ENCODE peak calls at places on chromosomes 13 and 19, in six cellular contexts. K is sigmoid colon, A is dorsolateral prefrontal cortex, Q is AG09309, F is cardiac fibroblast, U is transverse colon. C is an unnamed sample.

GRCh38 chr19:19155495-19156219 is 14.4 kb downstream of the MEF2B start:
- DNase-seq in F (no peak), A (no peak), U (peak), Q (no peak), K (no peak), C (no peak)

GRCh38 chr19:40607311-40607871 is 6.2 kb downstream of the LTBP4 start:
- DNase-seq in A (no peak), U (peak), F (no peak), K (no peak), Q (no peak), C (no peak)

GRCh38 chr19:31890230-31890629 is 455.2 kb upstream of the ZNF507 start:
- DNase-seq in A (no peak), U (no peak), Q (no peak), F (no peak), K (no peak), C (no peak)

GRCh38 chr19:6271721-6272410 is 7.9 kb downstream of the MLLT1 start:
- DNase-seq in U (peak), F (peak), K (peak), Q (peak), A (peak), C (peak)

GRCh38 chr19:49887653-49888477 is 8.8 kb downstream of the IL4I1 start:
- DNase-seq in F (no peak), Q (no peak), A (no peak), U (no peak), K (no peak), C (peak)

GRCh38 chr13:53242015-53242414 is 213.4 kb downstream of the OLFM4 start:
- DNase-seq in K (no peak), U (no peak), A (no peak), Q (no peak), F (no peak), C (no peak)

GRCh38 chr19:15506074-15506565 is 2.2 kb upstream of the CYP4F22 start:
- DNase-seq in K (no peak), F (no peak), A (no peak), U (no peak), Q (no peak), C (no peak)

GRCh38 chr19:43620061-43621001 is 902 bp upstream of the ZNF428 start:
- DNase-seq in U (no peak), K (no peak), F (no peak), Q (no peak), A (no peak), C (peak)

GRCh38 chr19:36040495-36040894 is 7.8 kb upstream of the CLIP3 start:
- DNase-seq in K (no peak), U (no peak), A (no peak), F (no peak), Q (no peak), C (no peak)

GRCh38 chr13:36736119-36736726 is 62.4 kb downstream of the SERTM1 start:
- DNase-seq in A (no peak), U (peak), Q (peak), K (peak), F (peak), C (peak)

GRCh38 chr19:17931532-17932191 is 1.2 kb upstream of the CCDC124 start:
- DNase-seq in Q (no peak), K (no peak), A (no peak), F (no peak), U (no peak), C (no peak)

GRCh38 chr19:6069268-6069771 is 41.0 kb downstream of the RFX2 start:
- DNase-seq in F (no peak), U (no peak), A (no peak), Q (no peak), K (no peak), C (no peak)

GRCh38 chr13:41461527-41462124 is 4.3 kb downstream of the RGCC start:
- DNase-seq in A (no peak), K (no peak), F (no peak), Q (no peak), U (no peak), C (no peak)

GRCh38 chr13:41463823-41464602 is 6.7 kb downstream of the RGCC start:
- DNase-seq in Q (no peak), U (peak), K (no peak), A (no peak), F (no peak), C (no peak)

GRCh38 chr13:41460930-41461329 is 3.6 kb downstream of the RGCC start:
- DNase-seq in U (no peak), A (no peak), K (no peak), Q (no peak), F (no peak), C (no peak)

GRCh38 chr13:41459754-41460111 is 2.4 kb downstream of the RGCC start:
- DNase-seq in U (no peak), Q (no peak), F (no peak), K (no peak), A (no peak), C (no peak)

DNA sequence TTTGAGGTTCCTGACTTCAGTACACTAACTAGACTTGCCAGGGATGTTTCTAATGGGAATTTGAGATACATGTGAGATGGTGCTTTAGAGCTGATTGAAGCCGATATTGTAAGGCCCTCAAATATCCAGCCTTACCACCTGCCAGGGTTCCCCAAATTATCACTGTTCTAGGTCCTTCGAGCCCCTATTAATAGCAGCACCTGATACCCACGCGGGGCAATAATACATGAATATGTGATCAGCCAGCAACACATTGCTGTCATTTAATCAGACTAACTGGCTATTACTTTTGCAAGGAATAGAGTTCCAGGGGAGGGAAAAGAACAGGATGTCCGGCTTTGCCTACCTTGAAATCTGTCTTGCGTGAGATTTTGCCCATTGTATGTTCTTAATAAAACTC is 5.1 kb downstream of the RGCC start:
- DNase-seq in U (no peak), F (no peak), K (no peak), A (no peak), Q (no peak), C (no peak)
- H3K4me3 ChIP-seq in U (no peak), F (no peak), K (no peak), A (peak), Q (no peak), C (no peak)

GRCh38 chr19:28737021-28737525 is 475.9 kb downstream of the UQCRFS1 start:
- DNase-seq in A (no peak), K (no peak), Q (peak), U (no peak), F (peak), C (no peak)

GRCh38 chr19:28731113-28731512 is 481.8 kb downstream of the UQCRFS1 start:
- DNase-seq in A (no peak), U (no peak), Q (no peak), F (no peak), K (no peak), C (no peak)

GRCh38 chr19:28731577-28731976 is 481.4 kb downstream of the UQCRFS1 start:
- DNase-seq in Q (no peak), F (no peak), K (no peak), U (no peak), A (no peak), C (no peak)

GRCh38 chr19:28737526-28737925 is 475.4 kb downstream of the UQCRFS1 start:
- DNase-seq in Q (no peak), U (no peak), A (no peak), K (no peak), F (peak), C (no peak)

DNA sequence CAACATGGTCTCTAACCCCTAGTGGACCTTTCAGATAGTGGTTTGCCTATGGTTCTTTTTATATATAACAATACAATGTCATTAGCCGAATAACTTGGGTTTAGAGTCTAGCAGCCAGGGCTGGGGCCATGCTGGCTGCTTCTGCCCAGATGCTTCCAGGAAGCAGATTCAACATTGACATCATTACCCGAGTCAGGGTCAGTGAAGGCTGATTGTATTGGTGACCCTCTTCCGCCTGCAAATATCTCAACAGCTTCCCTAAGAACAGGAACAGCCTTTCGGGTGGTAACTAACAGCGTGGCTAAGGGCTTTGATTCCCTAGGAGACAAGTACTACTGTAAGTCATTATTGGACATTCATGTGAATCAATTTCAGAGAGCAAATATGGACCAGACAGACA is 476.4 kb downstream of the UQCRFS1 start:
- DNase-seq in F (no peak), K (no peak), Q (no peak), U (no peak), A (no peak), C (no peak)
- H3K4me3 ChIP-seq in F (no peak), K (no peak), Q (no peak), U (no peak), A (peak), C (no peak)

GRCh38 chr13:33321686-33322473 is 36.3 kb upstream of the STARD13 start:
- DNase-seq in K (no peak), A (no peak), Q (no peak), U (no peak), F (peak), C (no peak)
- H3K4me3 ChIP-seq in K (no peak), A (peak), Q (no peak), U (no peak), F (peak), C (no peak)

GRCh38 chr19:10095948-10096614 is 6.4 kb downstream of the ANGPTL6 start:
- DNase-seq in K (peak), F (peak), A (peak), U (peak), Q (peak), C (peak)
- H3K4me3 ChIP-seq in K (peak), F (peak), A (peak), U (peak), Q (peak), C (peak)

GRCh38 chr13:77136902-77137420 is 110.0 kb upstream of the FBXL3 start:
- DNase-seq in Q (no peak), K (no peak), U (no peak), A (no peak), F (peak), C (no peak)
- H3K4me3 ChIP-seq in Q (no peak), K (no peak), U (no peak), A (no peak), F (no peak), C (no peak)

C was measured in pancreas.